ENCODE peak calls at places on chromosomes 12 and 14, in eight cellular contexts. K is GM12878, T is GM23338, C is fibroblast of lung, Z is GM23248, Q is neuronal stem cell, S is IMR-90, X is trophoblast cell. D is an unnamed sample. For H3K4me1, the result is how much of the 10 kb centered on the place peaks cover.

GRCh38 chr12:3236345-3237153 is 159.4 kb downstream of the TSPAN9 start:
- DNase-seq in T (peak), Q (no peak), Z (peak), X (peak), S (peak), C (peak), K (no peak), D (peak)

GRCh38 chr12:75932241-75932640 is 99.3 kb downstream of the PHLDA1 start:
- DNase-seq in Q (no peak), Z (no peak), K (no peak), C (no peak), X (no peak), S (no peak), T (no peak), D (no peak)

GRCh38 chr14:51448831-51449665 is 202.7 kb upstream of the FRMD6 start:
- DNase-seq in K (no peak), Q (no peak), T (no peak), S (peak), X (no peak), C (peak), Z (peak), D (no peak)

GRCh38 chr12:52149182-52149641 is 42.6 kb downstream of the KRT80 start:
- DNase-seq in Q (no peak), T (no peak), S (no peak), C (no peak), X (peak), Z (no peak), K (no peak), D (no peak)

GRCh38 chr14:28766505-28767238 is at the start of gene FOXG1:
- DNase-seq in C (no peak), S (no peak), T (peak), Q (peak), Z (peak), X (no peak), K (no peak), D (no peak)

GRCh38 chr14:47843236-47843635 is 167.8 kb upstream of the MDGA2 start:
- DNase-seq in S (no peak), Z (no peak), C (no peak), T (no peak), X (no peak), K (no peak), Q (no peak), D (no peak)

GRCh38 chr14:94470311-94470710 is 5.7 kb downstream of the SERPINA9 start:
- DNase-seq in S (no peak), Z (no peak), C (no peak), Q (no peak), X (no peak), K (no peak), T (no peak), D (no peak)

GRCh38 chr12:94525951-94526350 is 66.3 kb upstream of the CEP83 start:
- DNase-seq in T (no peak), S (no peak), X (no peak), Z (no peak), K (no peak), Q (no peak), C (no peak), D (no peak)

GRCh38 chr12:122021822-122022392 is at the start of gene BCL7A:
- DNase-seq in C (peak), T (peak), X (no peak), K (no peak), Q (peak), Z (peak), S (peak), D (no peak)

GRCh38 chr14:24513009-24513408 is 4.9 kb upstream of the CMA1 start:
- DNase-seq in T (peak), X (no peak), S (no peak), K (no peak), C (no peak), Z (peak), Q (peak), D (no peak)

GRCh38 chr14:55071051-55071450 is 19.6 kb downstream of the MAPK1IP1L start:
- DNase-seq in Q (no peak), K (no peak), S (peak), Z (no peak), X (peak), C (peak), T (no peak), D (no peak)

GRCh38 chr12:127640181-127640886 is 626.6 kb upstream of the TMEM132C start:
- DNase-seq in S (peak), X (no peak), K (no peak), T (no peak), C (peak), Z (peak), Q (no peak), D (no peak)

GRCh38 chr14:93318927-93319326 is 13.9 kb downstream of the BTBD7 start:
- DNase-seq in X (no peak), K (no peak), Z (peak), C (no peak), Q (no peak), T (no peak), S (peak), D (no peak)

GRCh38 chr14:31207287-31207745 is 277 bp downstream of the HECTD1 start:
- DNase-seq in K (no peak), Z (no peak), T (no peak), C (no peak), Q (no peak), S (no peak), X (peak), D (peak)

GRCh38 chr12:5154091-5154490 is 110.4 kb downstream of the KCNA5 start:
- DNase-seq in Q (no peak), C (no peak), X (no peak), S (no peak), Z (no peak), T (peak), K (no peak), D (no peak)

DNA sequence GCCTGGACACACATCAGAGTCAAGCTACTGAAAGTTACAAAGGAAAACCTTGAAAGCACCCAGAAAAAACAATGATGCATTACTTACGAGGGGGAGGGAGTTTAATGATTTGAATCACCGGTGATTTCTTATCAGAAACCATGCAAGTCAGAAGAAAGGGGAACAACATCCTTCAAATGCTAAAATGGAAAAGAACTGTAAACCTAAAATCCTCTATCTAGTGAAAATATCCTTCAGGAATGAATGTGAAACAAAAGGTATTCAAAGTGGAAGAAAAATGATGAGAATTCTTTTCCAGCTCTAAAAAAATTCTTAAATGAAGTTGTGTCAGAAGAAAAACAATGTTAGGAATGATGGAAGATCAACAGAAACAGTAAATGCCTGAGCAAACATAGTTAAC is 16.8 kb downstream of the SCAF11 start:
- DNase-seq in C (no peak), X (no peak), T (no peak), Z (peak), K (no peak), S (peak), Q (no peak), D (no peak)
- H3K4me1 ChIP-seq in C (under half), X (under half), T (under half), Z (half or more), K (under half), S (under half), Q (under half), D (under half)

GRCh38 chr12:71838661-71839060 is 898 bp upstream of the TBC1D15 start:
- DNase-seq in Q (no peak), K (no peak), S (no peak), Z (no peak), C (no peak), T (no peak), X (peak), D (peak)
- H3K4me3 ChIP-seq in Q (no peak), K (peak), S (no peak), Z (peak), C (peak), T (peak), X (no peak), D (peak)

GRCh38 chr14:70358631-70359030 is 852 bp downstream of the COX16 start:
- DNase-seq in Q (no peak), X (no peak), K (no peak), T (no peak), C (peak), S (peak), Z (peak), D (no peak)
- H2AFZ ChIP-seq in Q (peak), X (no peak), K (peak), T (no peak), C (peak), S (no peak), Z (peak), D (peak)

DNA sequence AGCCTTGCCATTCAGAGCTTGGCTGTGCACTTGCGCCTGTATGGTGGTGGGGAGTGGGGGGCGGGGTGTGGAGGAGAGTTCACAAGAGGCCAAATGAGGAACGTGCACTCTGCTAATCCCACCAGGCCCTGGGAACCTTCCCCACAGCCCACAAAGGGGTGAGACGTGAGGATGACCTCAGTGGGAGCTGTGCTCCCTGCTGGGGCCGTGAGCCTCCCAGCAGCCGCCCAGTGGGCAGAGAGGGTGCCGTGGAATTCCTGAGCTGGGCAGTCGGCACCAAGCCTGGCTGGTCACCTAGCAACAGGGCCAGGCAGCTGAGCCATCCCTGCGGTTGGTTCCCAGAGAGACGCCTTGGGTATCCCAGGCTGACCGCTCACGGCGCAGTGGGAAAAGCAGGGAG is 53.7 kb downstream of the CCNK start:
- DNase-seq in S (no peak), Z (no peak), T (no peak), C (no peak), K (no peak), X (no peak), Q (peak), D (no peak)
- H3K4me1 ChIP-seq in S (under half), Z (under half), T (under half), C (under half), K (under half), X (under half), Q (half or more), D (under half)

GRCh38 chr12:57240926-57241555 is 9.9 kb downstream of the STAC3 start:
- DNase-seq in C (peak), T (peak), X (peak), S (no peak), K (no peak), Q (no peak), Z (peak), D (no peak)
- H3K4me3 ChIP-seq in C (peak), T (peak), X (peak), S (peak), K (peak), Q (peak), Z (peak), D (no peak)

GRCh38 chr12:47753021-47754001 is 5.4 kb downstream of the RAPGEF3 start:
- DNase-seq in Z (no peak), C (no peak), Q (no peak), K (no peak), X (peak), S (no peak), T (peak), D (peak)
- H2AFZ ChIP-seq in Z (peak), C (no peak), Q (peak), K (peak), X (peak), S (peak), T (peak), D (no peak)

DNA sequence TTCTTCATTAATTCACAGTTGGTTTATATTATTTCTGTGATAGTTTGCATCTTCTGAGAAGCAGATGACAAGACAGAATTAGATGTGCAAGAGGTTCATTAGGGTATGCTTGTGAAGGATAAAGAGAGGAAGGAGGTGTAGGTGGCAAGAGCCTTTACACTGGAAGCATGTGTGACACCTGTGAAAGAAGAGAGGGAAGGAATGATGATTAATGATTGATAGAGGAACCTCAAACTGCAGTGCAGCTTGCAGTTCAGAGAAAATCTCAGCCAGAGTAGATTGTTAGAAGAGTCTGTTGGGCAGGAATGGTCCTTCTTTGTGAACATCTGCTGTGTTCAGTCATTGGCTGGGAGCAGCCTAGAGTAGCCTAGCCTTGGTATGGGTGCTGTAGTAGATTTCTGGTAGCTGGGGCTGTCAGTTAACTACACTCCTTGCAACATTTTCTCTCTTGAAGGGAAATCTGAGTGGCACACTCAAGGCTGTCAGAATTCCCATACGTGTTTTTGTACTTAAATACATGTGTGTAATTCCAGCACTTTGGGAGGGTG is 9.0 kb downstream of the RCOR1 start:
- DNase-seq in X (no peak), Q (no peak), C (no peak), S (no peak), T (no peak), K (no peak), Z (no peak), D (no peak)
- H3K4me1 ChIP-seq in X (under half), Q (under half), C (under half), S (under half), T (under half), K (under half), Z (under half), D (under half)

GRCh38 chr12:12748051-12748450 is 30.9 kb downstream of the CDKN1B start:
- DNase-seq in C (no peak), X (no peak), T (no peak), Q (no peak), K (no peak), Z (no peak), S (no peak), D (no peak)

GRCh38 chr12:12745576-12746211 is 28.5 kb downstream of the CDKN1B start:
- DNase-seq in Z (no peak), Q (no peak), X (peak), C (no peak), K (no peak), T (no peak), S (no peak), D (peak)

GRCh38 chr12:12744556-12745305 is 27.6 kb downstream of the CDKN1B start:
- DNase-seq in X (no peak), T (no peak), Z (no peak), K (no peak), Q (no peak), S (no peak), C (no peak), D (no peak)

GRCh38 chr12:12747281-12747680 is 30.1 kb downstream of the CDKN1B start:
- DNase-seq in X (no peak), Z (no peak), C (no peak), K (no peak), S (no peak), T (no peak), Q (no peak), D (no peak)

GRCh38 chr12:12749433-12749832 is 32.3 kb downstream of the CDKN1B start:
- DNase-seq in S (no peak), Q (no peak), X (peak), C (no peak), T (peak), Z (no peak), K (no peak), D (no peak)
- H3K4me3 ChIP-seq in S (no peak), Q (no peak), X (no peak), C (no peak), T (no peak), Z (no peak), K (no peak), D (no peak)

DNA sequence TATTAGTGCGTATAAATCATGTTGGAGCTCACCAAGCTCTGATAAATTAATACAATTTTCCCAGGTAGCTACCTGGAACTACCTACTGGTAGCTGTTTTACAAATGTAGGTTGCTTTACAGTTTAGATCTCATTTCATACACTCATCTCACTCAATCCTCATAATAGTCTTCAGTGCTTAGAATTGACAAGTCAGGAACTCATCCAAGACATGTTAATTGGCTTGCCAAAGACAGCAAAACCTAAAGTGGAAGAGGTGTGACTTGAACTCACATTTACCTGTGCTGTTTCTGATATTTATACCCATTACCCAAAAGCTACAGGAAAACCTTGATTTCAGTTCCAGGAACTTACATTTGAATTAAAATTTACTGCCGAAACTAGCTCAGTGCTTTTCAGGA is 296.7 kb downstream of the DIO2 start:
- DNase-seq in C (no peak), X (no peak), Q (no peak), Z (no peak), S (no peak), K (no peak), T (no peak), D (no peak)
- H2AFZ ChIP-seq in C (no peak), X (no peak), Q (no peak), Z (no peak), S (no peak), K (no peak), T (no peak), D (no peak)

GRCh38 chr12:27245039-27245438 is 953 bp downstream of the STK38L start:
- DNase-seq in X (no peak), K (no peak), S (no peak), Z (peak), Q (no peak), T (peak), C (no peak), D (no peak)

GRCh38 chr12:27246141-27246540 is 2.1 kb downstream of the STK38L start:
- DNase-seq in S (no peak), K (no peak), T (peak), C (no peak), X (no peak), Q (no peak), Z (no peak), D (no peak)

GRCh38 chr12:27243804-27244679 is at the start of gene STK38L:
- DNase-seq in C (peak), X (peak), Z (peak), Q (peak), K (peak), S (peak), T (peak), D (peak)

GRCh38 chr12:27244680-27245005 is 557 bp downstream of the STK38L start:
- DNase-seq in T (no peak), X (no peak), K (no peak), C (peak), S (peak), Z (peak), Q (no peak), D (no peak)

DNA sequence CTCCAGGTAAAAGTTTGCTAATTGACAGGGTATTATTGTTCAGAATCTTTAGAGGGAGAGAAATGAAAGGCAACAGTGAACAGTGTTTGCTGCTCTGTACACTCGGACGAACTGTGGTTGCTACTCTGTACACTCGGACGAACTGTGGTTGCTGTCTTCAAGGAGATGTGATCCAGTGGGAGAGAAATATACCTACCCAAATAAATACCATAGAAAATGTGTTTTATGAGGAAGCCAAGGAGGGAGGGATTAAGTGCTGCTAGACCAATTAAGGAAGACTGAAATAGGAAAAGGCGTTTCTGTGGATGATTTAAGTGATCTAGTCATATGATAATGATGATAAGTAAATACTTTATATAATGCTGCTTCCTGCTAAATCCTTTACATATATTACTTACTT is 2.7 kb downstream of the STK38L start:
- DNase-seq in Q (no peak), K (no peak), T (no peak), S (no peak), C (no peak), X (no peak), Z (no peak), D (no peak)
- H3K4me1 ChIP-seq in Q (under half), K (under half), T (under half), S (under half), C (under half), X (under half), Z (under half), D (under half)